ENCODE peak calls at places on chromosomes 13 and 19, in six cellular contexts. C is lung, A is BJ, R is A673, G is psoas muscle, E is body of pancreas. M is an unnamed sample.

GRCh38 chr19:44969437-44969836 is 14.3 kb downstream of the CLPTM1 start:
- DNase-seq in C (no peak), A (no peak), R (no peak), G (no peak), E (no peak), M (no peak)

GRCh38 chr19:23762884-23763711 is 4.4 kb upstream of the ZNF681 start:
- DNase-seq in C (peak), A (no peak), R (no peak), G (peak), E (peak), M (peak)

GRCh38 chr19:39847525-39847924 is 1.3 kb upstream of the FBL start:
- DNase-seq in C (no peak), A (no peak), R (no peak), G (no peak), E (no peak), M (no peak)

GRCh38 chr13:30362869-30363268 is 55.5 kb upstream of the KATNAL1 start:
- DNase-seq in C (no peak), A (no peak), R (no peak), G (no peak), E (no peak), M (no peak)

GRCh38 chr13:32323912-32324311 is 8.6 kb downstream of the BRCA2 start:
- DNase-seq in C (no peak), A (peak), R (no peak), G (no peak), E (no peak), M (peak)

GRCh38 chr19:31326329-31327028 is 22.8 kb downstream of the TSHZ3 start:
- DNase-seq in C (no peak), A (no peak), R (no peak), G (no peak), E (no peak), M (no peak)

GRCh38 chr19:27792576-27793127 is 1420.3 kb downstream of the UQCRFS1 start:
- DNase-seq in C (no peak), A (no peak), R (no peak), G (no peak), E (no peak), M (no peak)

GRCh38 chr19:33905473-33905936 is 108.8 kb downstream of the KCTD15 start:
- DNase-seq in C (no peak), A (no peak), R (no peak), G (peak), E (no peak), M (no peak)

GRCh38 chr19:35253316-35254286 is 4.8 kb downstream of the LSR start:
- DNase-seq in C (peak), A (no peak), R (peak), G (no peak), E (no peak), M (no peak)

GRCh38 chr19:53519431-53519830 is 18.5 kb upstream of the ZNF331 start:
- DNase-seq in C (no peak), A (no peak), R (no peak), G (no peak), E (no peak), M (no peak)

GRCh38 chr19:17227798-17228367 is 1.9 kb downstream of the OCEL1 start:
- DNase-seq in C (no peak), A (no peak), R (no peak), G (peak), E (peak), M (no peak)

GRCh38 chr13:50527612-50528509 is 315.6 kb downstream of the DLEU7 start:
- DNase-seq in C (no peak), A (no peak), R (no peak), G (no peak), E (no peak), M (no peak)

GRCh38 chr13:51380269-51380668 is 40.8 kb downstream of the SERPINE3 start:
- DNase-seq in C (no peak), A (no peak), R (no peak), G (no peak), E (no peak), M (no peak)

GRCh38 chr19:29623726-29624488 is 17.8 kb downstream of the POP4 start:
- DNase-seq in C (no peak), A (no peak), R (no peak), G (no peak), E (no peak), M (no peak)

GRCh38 chr13:51923983-51924539 is 62.3 kb downstream of the CCDC70 start:
- DNase-seq in C (no peak), A (no peak), R (no peak), G (no peak), E (no peak), M (no peak)

GRCh38 chr19:5621311-5621944 is 1.1 kb downstream of the SAFB2 start:
- DNase-seq in C (peak), A (no peak), R (no peak), G (peak), E (peak), M (no peak)

GRCh38 chr13:96862093-96862492 is 132.2 kb downstream of the OXGR1 start:
- DNase-seq in C (no peak), A (no peak), R (no peak), G (no peak), E (no peak), M (no peak)

GRCh38 chr19:13838071-13838942 is 38.6 kb upstream of the NANOS3 start:
- DNase-seq in C (no peak), A (no peak), R (no peak), G (no peak), E (no peak), M (no peak)

GRCh38 chr19:39995794-39996193 is 1.1 kb upstream of the ZNF546 start:
- DNase-seq in C (no peak), A (no peak), R (no peak), G (no peak), E (no peak), M (no peak)

GRCh38 chr19:1400281-1401137 is 833 bp downstream of the GAMT start:
- DNase-seq in C (no peak), A (no peak), R (no peak), G (peak), E (peak), M (no peak)

GRCh38 chr19:1098177-1099051 is 3.2 kb upstream of the POLR2E start:
- DNase-seq in C (peak), A (no peak), R (no peak), G (no peak), E (no peak), M (no peak)

GRCh38 chr13:114109646-114110045 is 22.8 kb downstream of the RASA3 start:
- DNase-seq in C (no peak), A (no peak), R (no peak), G (peak), E (no peak), M (no peak)

GRCh38 chr13:56909896-56910600 is 230.7 kb upstream of the PRR20A start:
- DNase-seq in C (no peak), A (no peak), R (no peak), G (no peak), E (no peak), M (no peak)

GRCh38 chr13:106113796-106114195 is 421.7 kb downstream of the EFNB2 start:
- DNase-seq in C (no peak), A (no peak), R (no peak), G (no peak), E (no peak), M (no peak)

GRCh38 chr13:74647211-74647610 is 513.0 kb upstream of the KLF12 start:
- DNase-seq in C (no peak), A (no peak), R (no peak), G (no peak), E (no peak), M (no peak)

GRCh38 chr13:108618233-108618632 is 11.2 kb upstream of the MYO16 start:
- DNase-seq in C (no peak), A (no peak), R (no peak), G (no peak), E (no peak), M (no peak)

GRCh38 chr13:103839460-103839859 is 773.2 kb upstream of the SLC10A2 start:
- DNase-seq in C (no peak), A (no peak), R (no peak), G (no peak), E (no peak), M (no peak)

GRCh38 chr13:79128158-79128557 is 277.9 kb downstream of the RBM26 start:
- DNase-seq in C (no peak), A (no peak), R (no peak), G (no peak), E (no peak), M (peak)

GRCh38 chr13:72970956-72971355 is 87.8 kb upstream of the KLF5 start:
- DNase-seq in C (no peak), A (no peak), R (peak), G (no peak), E (no peak), M (no peak)

GRCh38 chr19:7505682-7506384 is 10.1 kb upstream of the ZNF358 start:
- DNase-seq in C (no peak), A (no peak), R (no peak), G (no peak), E (peak), M (no peak)

GRCh38 chr13:76764429-76764828 is 121.8 kb downstream of the KCTD12 start:
- DNase-seq in C (peak), A (no peak), R (peak), G (peak), E (no peak), M (no peak)

GRCh38 chr13:33639158-33639557 is 178.8 kb upstream of the RFC3 start:
- DNase-seq in C (no peak), A (peak), R (no peak), G (peak), E (no peak), M (no peak)

GRCh38 chr19:47280183-47280797 is 5.6 kb downstream of the INAFM1 start:
- DNase-seq in C (no peak), A (no peak), R (peak), G (no peak), E (no peak), M (no peak)

GRCh38 chr19:19542507-19542906 is 4.4 kb downstream of the CILP2 start:
- DNase-seq in C (no peak), A (no peak), R (no peak), G (no peak), E (no peak), M (no peak)

GRCh38 chr19:919157-920050 is 2.3 kb downstream of the KISS1R start:
- DNase-seq in C (no peak), A (no peak), R (peak), G (no peak), E (no peak), M (no peak)

DNA sequence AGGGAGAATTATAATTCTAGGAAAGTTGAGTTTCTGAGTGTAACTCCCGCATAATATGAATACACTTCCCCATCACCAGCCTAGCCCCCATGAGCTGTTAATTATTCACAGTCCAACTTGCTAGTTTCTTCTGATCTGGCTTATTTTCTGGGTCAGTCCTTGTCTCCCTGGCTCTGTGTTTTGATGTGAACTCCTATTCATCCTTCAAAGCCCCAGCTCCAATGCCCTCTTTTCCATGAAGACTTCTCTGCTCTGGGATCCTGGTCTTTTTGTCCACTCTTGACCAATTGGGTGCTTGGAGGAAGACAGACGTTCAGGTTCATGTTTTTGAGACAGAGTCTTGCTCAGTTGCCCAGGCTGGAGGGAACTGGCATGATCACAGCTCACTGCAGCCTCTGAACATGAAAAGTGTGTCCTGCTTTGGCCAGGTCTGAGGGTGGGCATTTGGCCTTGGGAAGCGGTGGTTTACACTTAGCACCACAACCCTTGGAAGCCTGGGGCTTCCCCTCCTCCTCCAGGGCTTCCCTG is 603 bp downstream of the LRG1 start:
- DNase-seq in C (no peak), A (no peak), R (no peak), G (no peak), E (no peak), M (no peak)
- H3K4me3 ChIP-seq in C (peak), A (no peak), R (no peak), G (no peak), E (no peak), M (no peak)

GRCh38 chr13:67438465-67438864 is 208.3 kb upstream of the PCDH9 start:
- DNase-seq in C (no peak), A (no peak), R (peak), G (no peak), E (no peak), M (no peak)
- TF ChIP-seq CTCF in C (no peak), A (no peak), R (peak), G (no peak), E (no peak), M (peak)

GRCh38 chr19:3096902-3097326 is 2.8 kb downstream of the GNA11 start:
- DNase-seq in C (no peak), A (no peak), R (no peak), G (no peak), E (no peak), M (no peak)
- H3K4me3 ChIP-seq in C (no peak), A (no peak), R (no peak), G (peak), E (no peak), M (peak)

GRCh38 chr13:101204270-101205011 is 211.9 kb downstream of the NALCN start:
- DNase-seq in C (no peak), A (peak), R (no peak), G (no peak), E (no peak), M (no peak)

GRCh38 chr13:101205408-101205807 is 210.9 kb downstream of the NALCN start:
- DNase-seq in C (no peak), A (no peak), R (no peak), G (no peak), E (no peak), M (no peak)

GRCh38 chr13:101202590-101202989 is 213.7 kb downstream of the NALCN start:
- DNase-seq in C (no peak), A (no peak), R (no peak), G (no peak), E (no peak), M (no peak)
- TF ChIP-seq CTCF in C (no peak), A (no peak), R (no peak), G (no peak), E (no peak), M (no peak)

DNA sequence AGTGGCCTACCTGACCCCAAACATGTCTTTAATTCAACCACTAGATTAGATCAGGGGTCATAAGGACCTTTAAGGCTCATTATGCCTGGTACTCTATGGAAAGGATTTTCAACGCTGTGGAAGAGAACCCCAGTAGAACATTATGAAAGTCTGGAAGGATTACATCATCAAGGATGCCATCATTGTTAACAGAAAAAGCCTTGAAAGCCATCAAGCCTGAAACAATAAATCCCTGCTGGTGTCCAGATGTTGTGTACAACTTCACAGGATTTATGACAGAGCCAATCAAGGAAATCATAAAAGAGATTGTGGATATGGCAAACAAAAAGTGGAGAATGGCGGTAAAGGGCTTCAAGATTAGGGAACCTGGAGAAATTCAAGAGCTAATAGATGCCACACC is 59.7 kb downstream of the NAA16 start:
- DNase-seq in C (no peak), A (peak), R (no peak), G (no peak), E (no peak), M (no peak)
- H3K4me3 ChIP-seq in C (no peak), A (no peak), R (no peak), G (no peak), E (no peak), M (no peak)

DNA sequence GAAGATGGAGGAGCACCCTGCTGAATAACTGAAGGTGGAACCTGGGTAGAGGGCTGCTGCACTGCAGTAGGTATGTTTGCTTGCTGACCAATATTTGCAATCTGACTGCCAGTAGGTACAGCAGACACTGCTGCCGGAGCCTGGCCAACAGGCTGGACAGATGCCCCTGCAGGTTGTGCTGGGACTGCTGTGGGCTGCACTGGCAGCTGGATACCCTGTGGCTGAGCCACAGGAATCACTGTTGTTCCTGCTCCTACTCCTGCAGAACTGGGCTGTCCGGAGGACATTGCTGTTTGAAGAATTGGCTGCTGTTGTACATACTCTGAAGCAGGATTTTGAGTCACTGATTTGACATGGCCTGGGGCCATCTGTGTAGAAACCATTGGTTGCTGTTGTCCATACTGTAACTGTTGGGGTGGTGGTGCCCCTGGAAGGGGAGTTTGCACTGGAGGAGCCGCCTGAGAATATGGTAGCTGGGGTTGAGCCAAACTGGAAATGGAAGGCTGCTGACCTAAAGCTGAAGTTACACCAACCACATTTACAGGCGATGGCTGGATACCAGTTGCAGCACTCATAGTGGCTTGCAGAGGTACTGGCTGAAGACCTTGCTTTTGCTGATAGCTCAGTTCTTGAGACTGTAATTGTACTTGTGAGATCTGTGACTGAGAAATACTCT is 2.2 kb downstream of the TSC22D1 start:
- DNase-seq in C (no peak), A (no peak), R (peak), G (peak), E (peak), M (no peak)
- TF ChIP-seq CTCF in C (no peak), A (peak), R (peak), G (peak), E (no peak), M (peak)

GRCh38 chr19:43700368-43701015 is 15.4 kb upstream of the IRGC start:
- DNase-seq in C (peak), A (peak), R (peak), G (peak), E (peak), M (no peak)

GRCh38 chr19:43704002-43704705 is 11.7 kb upstream of the IRGC start:
- DNase-seq in C (no peak), A (no peak), R (no peak), G (no peak), E (no peak), M (no peak)

GRCh38 chr19:43697295-43697694 is 18.6 kb upstream of the IRGC start:
- DNase-seq in C (no peak), A (no peak), R (no peak), G (no peak), E (no peak), M (no peak)

GRCh38 chr19:43695985-43696729 is 19.7 kb upstream of the IRGC start:
- DNase-seq in C (no peak), A (no peak), R (no peak), G (no peak), E (no peak), M (no peak)

GRCh38 chr19:43699506-43700367 is 16.1 kb upstream of the IRGC start:
- DNase-seq in C (no peak), A (no peak), R (peak), G (peak), E (no peak), M (no peak)
- H3K4me3 ChIP-seq in C (no peak), A (peak), R (peak), G (peak), E (no peak), M (peak)

GRCh38 chr19:11587302-11587972 is 9.8 kb upstream of the ZNF627 start:
- DNase-seq in C (peak), A (no peak), R (peak), G (peak), E (peak), M (no peak)
- TF ChIP-seq CTCF in C (peak), A (peak), R (peak), G (peak), E (peak), M (peak)

M was measured in epithelial cell of proximal tubule.